ENCODE peak calls at places on chromosomes 13 and 19, in eight cellular contexts. G is foreskin keratinocyte; F is brain microvascular endothelial cell; Z is K562; H is OCI-LY7; I is spleen; J is aorta; E is CD4-positive, alpha-beta T cell. D is an unnamed sample.

GRCh38 chr19:58396691-58397532 is 1.5 kb downstream of the RNF225 start:
- DNase-seq in I (no peak), H (no peak), Z (no peak), E (no peak), J (peak), G (no peak), F (no peak), D (no peak)

GRCh38 chr19:36120984-36121358 is 5.7 kb downstream of the TBCB start:
- DNase-seq in Z (no peak), J (no peak), F (no peak), H (no peak), I (no peak), G (no peak), E (no peak), D (no peak)

GRCh38 chr19:15304140-15304705 is 28.1 kb downstream of the BRD4 start:
- DNase-seq in F (no peak), I (no peak), Z (no peak), J (no peak), G (no peak), E (no peak), H (no peak), D (no peak)

GRCh38 chr19:19461671-19462622 is 53.4 kb downstream of the TSSK6 start:
- DNase-seq in J (peak), G (no peak), E (no peak), I (peak), H (no peak), Z (peak), F (no peak), D (no peak)

GRCh38 chr13:28637714-28638355 is 21.1 kb upstream of the POMP start:
- DNase-seq in I (no peak), J (no peak), F (peak), E (no peak), G (no peak), H (peak), Z (no peak), D (no peak)

GRCh38 chr13:44184740-44185139 is 188.9 kb upstream of the SERP2 start:
- DNase-seq in H (no peak), I (no peak), G (no peak), F (no peak), Z (no peak), J (no peak), E (no peak), D (no peak)

GRCh38 chr19:55080915-55081772 is 5.5 kb downstream of the EPS8L1 start:
- DNase-seq in Z (peak), F (peak), G (no peak), I (peak), H (peak), E (peak), J (peak), D (no peak)

GRCh38 chr19:55116232-55117062 is 990 bp downstream of the PPP1R12C start:
- DNase-seq in J (peak), F (peak), E (no peak), G (no peak), Z (peak), I (peak), H (peak), D (no peak)

GRCh38 chr19:42067315-42067888 is 2.6 kb downstream of the GRIK5 start:
- DNase-seq in E (no peak), H (no peak), G (no peak), Z (no peak), J (no peak), F (no peak), I (no peak), D (no peak)

GRCh38 chr19:48935864-48936263 is 2.4 kb downstream of the DHDH start:
- DNase-seq in H (no peak), I (no peak), F (no peak), G (no peak), Z (peak), E (no peak), J (no peak), D (no peak)

GRCh38 chr13:98598043-98598442 is 21.1 kb upstream of the STK24 start:
- DNase-seq in I (no peak), G (no peak), H (no peak), J (no peak), Z (no peak), E (no peak), F (no peak), D (no peak)

GRCh38 chr13:80979035-80979641 is 638.2 kb upstream of the SPRY2 start:
- DNase-seq in E (no peak), Z (peak), F (peak), G (no peak), H (peak), I (no peak), J (no peak), D (no peak)

GRCh38 chr13:21800847-21801616 is 130.2 kb downstream of the FGF9 start:
- DNase-seq in I (no peak), E (no peak), F (no peak), H (no peak), G (peak), Z (no peak), J (no peak), D (peak)

GRCh38 chr13:40187836-40188591 is 478.4 kb downstream of the FOXO1 start:
- DNase-seq in F (no peak), Z (no peak), E (peak), H (no peak), G (no peak), I (peak), J (no peak), D (no peak)

GRCh38 chr19:28169168-28169862 is 1043.6 kb downstream of the UQCRFS1 start:
- DNase-seq in I (no peak), Z (no peak), F (no peak), J (no peak), G (no peak), H (no peak), E (no peak), D (no peak)

GRCh38 chr19:30799854-30800755 is 427.9 kb downstream of the ZNF536 start:
- DNase-seq in Z (peak), H (no peak), E (no peak), F (no peak), I (peak), J (no peak), G (no peak), D (no peak)

GRCh38 chr13:29006359-29006850 is 186.3 kb downstream of the MTUS2 start:
- DNase-seq in Z (no peak), G (no peak), I (no peak), E (no peak), H (no peak), F (no peak), J (no peak), D (no peak)

GRCh38 chr13:36891752-36892151 is 28.3 kb downstream of the SMAD9 start:
- DNase-seq in J (no peak), G (no peak), E (no peak), Z (no peak), I (no peak), H (no peak), F (no peak), D (no peak)

GRCh38 chr19:1921825-1922224 is 16.6 kb downstream of the ADAT3 start:
- DNase-seq in H (no peak), Z (no peak), J (no peak), I (no peak), G (no peak), F (no peak), E (no peak), D (no peak)

GRCh38 chr19:15108145-15108844 is 1.1 kb downstream of the SYDE1 start:
- DNase-seq in Z (no peak), E (no peak), G (no peak), F (no peak), J (peak), I (no peak), H (no peak), D (no peak)

GRCh38 chr19:1140673-1141072 is 33.4 kb downstream of the SBNO2 start:
- DNase-seq in J (no peak), Z (no peak), I (no peak), E (no peak), G (no peak), H (no peak), F (no peak), D (no peak)

GRCh38 chr13:31699650-31700049 is 39.7 kb upstream of the RXFP2 start:
- DNase-seq in H (peak), E (no peak), J (no peak), F (no peak), G (no peak), I (no peak), Z (no peak), D (no peak)

GRCh38 chr13:20774746-20775145 is 985 bp upstream of the EEF1AKMT1 start:
- DNase-seq in H (no peak), Z (no peak), I (no peak), E (no peak), G (no peak), J (no peak), F (no peak), D (no peak)
- H3K27ac ChIP-seq in H (no peak), Z (no peak), I (no peak), E (no peak), G (no peak), J (no peak), F (no peak), D (no peak)

DNA sequence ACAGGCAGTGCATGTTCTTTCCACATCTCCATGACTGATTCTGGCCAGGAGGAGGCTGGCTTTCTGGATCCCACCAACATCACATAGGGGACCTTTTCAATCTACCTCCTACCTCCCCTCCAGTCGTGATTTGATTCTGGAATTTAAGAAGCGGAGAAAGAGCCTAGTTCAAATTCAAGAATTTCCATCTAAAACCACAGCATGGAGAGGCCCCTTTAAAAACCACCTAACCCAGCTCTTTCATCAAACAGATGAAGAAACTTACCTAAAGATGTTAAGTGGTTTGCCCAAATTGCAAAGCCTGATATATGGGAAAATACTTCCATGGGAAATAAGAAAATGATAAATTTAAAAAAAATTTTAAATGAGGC is 45.6 kb downstream of the RFX2 start:
- DNase-seq in G (no peak), E (no peak), Z (no peak), H (no peak), F (no peak), J (no peak), I (no peak), D (no peak)
- H3K27ac ChIP-seq in G (peak), E (no peak), Z (peak), H (no peak), F (no peak), J (no peak), I (no peak), D (no peak)

GRCh38 chr13:93280688-93281087 is 54.1 kb downstream of the GPC6 start:
- DNase-seq in H (no peak), F (no peak), J (no peak), E (no peak), Z (no peak), I (no peak), G (no peak), D (no peak)
- H3K27ac ChIP-seq in H (no peak), F (no peak), J (no peak), E (no peak), Z (no peak), I (no peak), G (no peak), D (no peak)

GRCh38 chr19:46391296-46392251 is 21.8 kb downstream of the CCDC8 start:
- DNase-seq in E (no peak), I (peak), H (no peak), Z (no peak), G (no peak), J (peak), F (no peak), D (no peak)

GRCh38 chr19:46390121-46390858 is 23.1 kb downstream of the CCDC8 start:
- DNase-seq in I (peak), Z (no peak), F (no peak), E (no peak), J (peak), G (no peak), H (no peak), D (no peak)

GRCh38 chr19:46392837-46393236 is 20.5 kb downstream of the CCDC8 start:
- DNase-seq in E (no peak), H (no peak), G (no peak), Z (no peak), J (no peak), I (no peak), F (no peak), D (no peak)

GRCh38 chr19:46392252-46392801 is 21.0 kb downstream of the CCDC8 start:
- DNase-seq in F (peak), G (no peak), H (no peak), J (peak), I (peak), Z (no peak), E (no peak), D (no peak)

DNA sequence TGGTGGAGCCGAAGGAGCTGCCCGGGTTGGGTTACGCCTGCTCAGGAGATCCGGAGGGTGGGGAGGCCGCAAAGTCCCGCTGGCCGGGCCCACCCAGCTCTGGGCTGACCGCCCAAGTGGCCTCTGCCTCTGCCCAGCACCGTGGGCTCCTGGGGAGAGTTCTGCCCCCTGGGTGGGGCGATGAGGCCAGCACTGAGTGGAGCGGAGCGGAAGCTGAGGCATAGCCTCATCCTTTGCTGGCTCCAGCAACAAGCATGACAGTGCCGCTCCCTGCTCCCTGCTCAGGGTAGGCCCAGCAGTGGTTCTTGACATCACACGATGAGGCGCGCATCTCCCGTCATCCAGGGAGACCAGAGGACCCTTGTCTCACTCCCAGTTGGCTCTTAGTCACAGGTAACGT is 22.5 kb downstream of the CCDC8 start:
- DNase-seq in H (no peak), F (no peak), I (peak), G (no peak), E (no peak), Z (no peak), J (peak), D (no peak)
- H3K27ac ChIP-seq in H (no peak), F (no peak), I (no peak), G (no peak), E (no peak), Z (no peak), J (no peak), D (no peak)

GRCh38 chr19:17309962-17310461 is 649 bp downstream of the DDA1 start:
- DNase-seq in Z (no peak), J (no peak), F (no peak), I (no peak), E (no peak), G (no peak), H (no peak), D (no peak)
- H3K27ac ChIP-seq in Z (peak), J (no peak), F (peak), I (peak), E (peak), G (peak), H (peak), D (peak)

D was measured in epithelial cell of prostate.